ENCODE peak calls at places on chromosome 20, in ten cellular contexts. Q is mesendoderm, M is HCT116, A is MM.1S, Z is H9, O is PC-3, F is DND-41, N is neural progenitor cell, K is IMR-90, H is fibroblast of lung. V is an unnamed sample.

GRCh38 chr20:38098952-38099351 is 65.4 kb downstream of the RPRD1B start:
- DNase-seq in Q (no peak), M (no peak), A (no peak), Z (no peak), O (no peak), F (no peak), N (no peak), K (no peak), H (no peak), V (no peak)

GRCh38 chr20:11248691-11249178 is 574.9 kb upstream of the JAG1 start:
- DNase-seq in Q (peak; percentile 97), M (no peak), A (no peak), Z (no peak), O (no peak), F (no peak), N (peak; percentile 88), K (no peak), H (no peak), V (no peak)

GRCh38 chr20:13002256-13002655 is 6.5 kb upstream of the SPTLC3 start:
- DNase-seq in Q (no peak), M (no peak), A (no peak), Z (no peak), O (no peak), F (no peak), N (no peak), K (no peak), H (no peak), V (no peak)

GRCh38 chr20:54525906-54526596 is 50.7 kb downstream of the DOK5 start:
- DNase-seq in Q (peak; percentile 23), M (no peak), A (no peak), Z (no peak), O (no peak), F (no peak), N (peak; percentile 9), K (no peak), H (no peak), V (no peak)

GRCh38 chr20:62875419-62876355 is 14.1 kb upstream of the TCFL5 start:
- DNase-seq in Q (peak; percentile 82), M (peak; percentile 71), A (no peak), Z (peak; percentile 95), O (peak; percentile 87), F (no peak), N (peak; percentile 90), K (peak; percentile 83), H (peak; percentile 86), V (no peak)

GRCh38 chr20:33392016-33392415 is 9.3 kb downstream of the CDK5RAP1 start:
- DNase-seq in Q (peak; percentile 54), M (no peak), A (no peak), Z (no peak), O (no peak), F (no peak), N (no peak), K (peak; percentile 55), H (peak; percentile 78), V (no peak)

GRCh38 chr20:44056010-44056698 is 130.8 kb downstream of the JPH2 start:
- DNase-seq in Q (peak; percentile 78), M (no peak), A (peak; percentile 56), Z (peak; percentile 75), O (peak; percentile 78), F (peak; percentile 74), N (peak; percentile 72), K (no peak), H (no peak), V (no peak)

GRCh38 chr20:51469046-51469445 is 73.5 kb downstream of the NFATC2 start:
- DNase-seq in Q (no peak), M (no peak), A (no peak), Z (no peak), O (no peak), F (no peak), N (no peak), K (no peak), H (no peak), V (no peak)

GRCh38 chr20:1388706-1389483 is 4.0 kb downstream of the FKBP1A start:
- DNase-seq in Q (no peak), M (no peak), A (no peak), Z (no peak), O (no peak), F (peak; percentile 43), N (no peak), K (no peak), H (no peak), V (no peak)

GRCh38 chr20:62219992-62220665 is at the start of gene HRH3:
- DNase-seq in Q (peak; percentile 60), M (no peak), A (peak; percentile 49), Z (peak; percentile 82), O (no peak), F (peak; percentile 80), N (peak; percentile 95), K (no peak), H (peak; percentile 16), V (no peak)

GRCh38 chr20:10927011-10927583 is 253.3 kb upstream of the JAG1 start:
- DNase-seq in Q (no peak), M (no peak), A (no peak), Z (no peak), O (no peak), F (no peak), N (no peak), K (no peak), H (no peak), V (no peak)

GRCh38 chr20:58149412-58150091 is 78.9 kb downstream of the ANKRD60 start:
- DNase-seq in Q (no peak), M (no peak), A (no peak), Z (no peak), O (peak; percentile 80), F (no peak), N (no peak), K (no peak), H (no peak), V (no peak)

GRCh38 chr20:32911355-32911754 is 52.6 kb downstream of the EFCAB8 start:
- DNase-seq in Q (no peak), M (no peak), A (no peak), Z (no peak), O (no peak), F (no peak), N (no peak), K (no peak), H (no peak), V (no peak)

GRCh38 chr20:62369508-62370114 is 2.5 kb upstream of the LAMA5 start:
- DNase-seq in Q (no peak), M (no peak), A (no peak), Z (no peak), O (peak; percentile 51), F (no peak), N (no peak), K (no peak), H (no peak), V (no peak)

GRCh38 chr20:46735436-46735835 is 26.0 kb downstream of the SLC2A10 start:
- DNase-seq in Q (no peak), M (no peak), A (no peak), Z (no peak), O (no peak), F (no peak), N (no peak), K (peak; percentile 31), H (no peak), V (no peak)

GRCh38 chr20:36745234-36745926 is 510 bp downstream of the NDRG3 start:
- DNase-seq in Q (peak; percentile 46), M (no peak), A (peak; percentile 33), Z (no peak), O (no peak), F (no peak), N (peak; percentile 26), K (no peak), H (peak; percentile 3), V (no peak)
- H3K27me3 ChIP-seq in Q (no peaks in the 10 kb centered on the region), M (no peaks in the 10 kb centered on the region), A (no peaks in the 10 kb centered on the region), Z (no peaks in the 10 kb centered on the region), O (no peaks in the 10 kb centered on the region), F (no peaks in the 10 kb centered on the region), N (peaks cover 14% of the 10 kb centered on the region), K (no peaks in the 10 kb centered on the region), H (no peaks in the 10 kb centered on the region), V (no peaks in the 10 kb centered on the region)

GRCh38 chr20:56552911-56553629 is 20.0 kb downstream of the FAM209B start:
- DNase-seq in Q (no peak), M (no peak), A (peak; percentile 76), Z (no peak), O (no peak), F (no peak), N (no peak), K (no peak), H (no peak), V (peak; percentile 36)
- H3K9ac ChIP-seq in Q (no peak overlapping the region), M (no peak overlapping the region), A (peak overlapping the region; percentile 45), Z (no peak overlapping the region), O (no peak overlapping the region), F (no peak overlapping the region), N (no peak overlapping the region), K (no peak overlapping the region), H (no peak overlapping the region), V (no peak overlapping the region)

GRCh38 chr20:59453634-59454241 is 150.6 kb upstream of the PHACTR3 start:
- DNase-seq in Q (no peak), M (no peak), A (no peak), Z (no peak), O (no peak), F (no peak), N (no peak), K (no peak), H (no peak), V (no peak)

GRCh38 chr20:59459586-59459985 is 144.8 kb upstream of the PHACTR3 start:
- DNase-seq in Q (no peak), M (no peak), A (no peak), Z (no peak), O (no peak), F (no peak), N (no peak), K (no peak), H (no peak), V (no peak)

GRCh38 chr20:59455392-59456341 is 148.7 kb upstream of the PHACTR3 start:
- DNase-seq in Q (peak; percentile 42), M (peak; percentile 3), A (no peak), Z (no peak), O (peak; percentile 48), F (no peak), N (peak; percentile 60), K (peak; percentile 10), H (no peak), V (no peak)

GRCh38 chr20:59458645-59459044 is 145.7 kb upstream of the PHACTR3 start:
- DNase-seq in Q (no peak), M (no peak), A (no peak), Z (no peak), O (no peak), F (no peak), N (no peak), K (no peak), H (no peak), V (no peak)

GRCh38 chr20:59456342-59457132 is 147.8 kb upstream of the PHACTR3 start:
- DNase-seq in Q (no peak), M (no peak), A (no peak), Z (no peak), O (no peak), F (no peak), N (no peak), K (no peak), H (no peak), V (no peak)
- H3K27me3 ChIP-seq in Q (no peaks in the 10 kb centered on the region), M (peaks cover 4% of the 10 kb centered on the region), A (peaks cover 87% of the 10 kb centered on the region), Z (no peaks in the 10 kb centered on the region), O (peaks cover 50% of the 10 kb centered on the region), F (peaks cover 29% of the 10 kb centered on the region), N (no peaks in the 10 kb centered on the region), K (no peaks in the 10 kb centered on the region), H (no peaks in the 10 kb centered on the region), V (no peaks in the 10 kb centered on the region)

DNA sequence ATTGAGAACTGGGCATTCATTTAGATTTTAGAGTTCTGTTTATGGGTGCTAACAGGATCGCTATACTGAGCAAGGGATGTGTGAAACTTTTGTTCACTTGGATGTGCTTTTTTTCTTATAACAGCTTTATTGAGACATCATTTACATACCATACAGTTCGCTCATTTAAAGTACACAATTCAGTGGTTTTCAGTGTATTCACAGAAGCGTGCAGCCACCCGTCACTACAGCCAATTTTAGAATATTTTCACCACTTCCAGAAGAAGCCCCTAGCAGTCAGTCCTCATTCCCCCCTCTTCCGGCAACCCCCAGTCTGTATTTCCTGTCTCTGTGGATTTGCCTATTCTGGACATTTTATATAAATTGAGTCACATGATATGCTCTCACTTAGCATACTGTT is 48.7 kb downstream of the GFRA4 start:
- DNase-seq in Q (no peak), M (no peak), A (no peak), Z (no peak), O (peak; percentile 20), F (no peak), N (no peak), K (peak; percentile 56), H (peak; percentile 23), V (no peak)
- H3K9ac ChIP-seq in Q (no peak overlapping the region), M (no peak overlapping the region), A (no peak overlapping the region), Z (no peak overlapping the region), O (no peak overlapping the region), F (no peak overlapping the region), N (no peak overlapping the region), K (no peak overlapping the region), H (no peak overlapping the region), V (no peak overlapping the region)